ENCODE peak calls at places on chromosomes 5 and 9, in seven cellular contexts. One of them, this sample, is unnamed.

GRCh38 chr9:100597236-100597635 is 19.4 kb downstream of the CAVIN4 start:
- DNase-seq in mesenchymal stem cell: no peak
- DNase-seq in mesendoderm: no peak
- DNase-seq in H1: no peak
- DNase-seq in H9: no peak
- DNase-seq in neuronal stem cell: no peak
- DNase-seq in trophoblast cell: no peak
- DNase-seq in this sample: no peak

GRCh38 chr9:90141723-90142122 is 500.9 kb downstream of the DIRAS2 start:
- DNase-seq in mesenchymal stem cell: peak
- DNase-seq in mesendoderm: peak
- DNase-seq in H1: no peak
- DNase-seq in H9: no peak
- DNase-seq in neuronal stem cell: no peak
- DNase-seq in trophoblast cell: peak
- DNase-seq in this sample: peak

GRCh38 chr5:140109050-140109817 is 4.7 kb upstream of the PURA start:
- DNase-seq in mesenchymal stem cell: peak
- DNase-seq in mesendoderm: peak
- DNase-seq in H1: no peak
- DNase-seq in H9: no peak
- DNase-seq in neuronal stem cell: no peak
- DNase-seq in trophoblast cell: peak
- DNase-seq in this sample: peak

GRCh38 chr5:36531401-36531800 is 75.0 kb upstream of the SLC1A3 start:
- DNase-seq in mesenchymal stem cell: no peak
- DNase-seq in mesendoderm: no peak
- DNase-seq in H1: no peak
- DNase-seq in H9: no peak
- DNase-seq in neuronal stem cell: no peak
- DNase-seq in trophoblast cell: peak
- DNase-seq in this sample: no peak

GRCh38 chr9:133347515-133347984 is 381 bp downstream of the MED22 start:
- DNase-seq in mesenchymal stem cell: peak
- DNase-seq in mesendoderm: peak
- DNase-seq in H1: no peak
- DNase-seq in H9: no peak
- DNase-seq in neuronal stem cell: peak
- DNase-seq in trophoblast cell: peak
- DNase-seq in this sample: no peak

GRCh38 chr9:87873607-87874319 is 8.9 kb upstream of the SPATA31E1 start:
- DNase-seq in mesenchymal stem cell: peak
- DNase-seq in mesendoderm: no peak
- DNase-seq in H1: no peak
- DNase-seq in H9: peak
- DNase-seq in neuronal stem cell: no peak
- DNase-seq in trophoblast cell: no peak
- DNase-seq in this sample: peak

GRCh38 chr5:83370957-83371356 is 100.6 kb upstream of the VCAN start:
- DNase-seq in mesenchymal stem cell: no peak
- DNase-seq in mesendoderm: no peak
- DNase-seq in H1: no peak
- DNase-seq in H9: no peak
- DNase-seq in neuronal stem cell: peak
- DNase-seq in trophoblast cell: no peak
- DNase-seq in this sample: no peak

GRCh38 chr5:5229405-5229804 is 89.3 kb downstream of the ADAMTS16 start:
- DNase-seq in mesenchymal stem cell: no peak
- DNase-seq in mesendoderm: no peak
- DNase-seq in H1: no peak
- DNase-seq in H9: no peak
- DNase-seq in neuronal stem cell: no peak
- DNase-seq in trophoblast cell: no peak
- DNase-seq in this sample: no peak

GRCh38 chr9:127742435-127743088 is 7.5 kb upstream of the TOR2A start:
- DNase-seq in mesenchymal stem cell: peak
- DNase-seq in mesendoderm: peak
- DNase-seq in H1: peak
- DNase-seq in H9: peak
- DNase-seq in neuronal stem cell: peak
- DNase-seq in trophoblast cell: peak
- DNase-seq in this sample: peak

GRCh38 chr5:135222771-135223170 is 176.3 kb downstream of the MACROH2A1 start:
- DNase-seq in mesenchymal stem cell: no peak
- DNase-seq in mesendoderm: no peak
- DNase-seq in H1: no peak
- DNase-seq in H9: no peak
- DNase-seq in neuronal stem cell: no peak
- DNase-seq in trophoblast cell: no peak
- DNase-seq in this sample: no peak

GRCh38 chr9:27181381-27181780 is 72.4 kb downstream of the TEK start:
- DNase-seq in mesenchymal stem cell: no peak
- DNase-seq in mesendoderm: no peak
- DNase-seq in H1: no peak
- DNase-seq in H9: no peak
- DNase-seq in neuronal stem cell: no peak
- DNase-seq in trophoblast cell: peak
- DNase-seq in this sample: peak

GRCh38 chr5:135462304-135462703 is 10.2 kb upstream of the TIFAB start:
- DNase-seq in mesenchymal stem cell: peak
- DNase-seq in mesendoderm: peak
- DNase-seq in H1: peak
- DNase-seq in H9: peak
- DNase-seq in neuronal stem cell: peak
- DNase-seq in trophoblast cell: peak
- DNase-seq in this sample: peak

GRCh38 chr5:94045839-94046782 is 304.7 kb upstream of the POU5F2 start:
- DNase-seq in mesenchymal stem cell: no peak
- DNase-seq in mesendoderm: no peak
- DNase-seq in H1: no peak
- DNase-seq in H9: no peak
- DNase-seq in neuronal stem cell: no peak
- DNase-seq in trophoblast cell: no peak
- DNase-seq in this sample: no peak

GRCh38 chr5:94043311-94043710 is 301.9 kb upstream of the POU5F2 start:
- DNase-seq in mesenchymal stem cell: no peak
- DNase-seq in mesendoderm: no peak
- DNase-seq in H1: no peak
- DNase-seq in H9: no peak
- DNase-seq in neuronal stem cell: no peak
- DNase-seq in trophoblast cell: peak
- DNase-seq in this sample: no peak

GRCh38 chr5:94039101-94039500 is 297.7 kb upstream of the POU5F2 start:
- DNase-seq in mesenchymal stem cell: no peak
- DNase-seq in mesendoderm: peak
- DNase-seq in H1: no peak
- DNase-seq in H9: no peak
- DNase-seq in neuronal stem cell: no peak
- DNase-seq in trophoblast cell: peak
- DNase-seq in this sample: no peak

DNA sequence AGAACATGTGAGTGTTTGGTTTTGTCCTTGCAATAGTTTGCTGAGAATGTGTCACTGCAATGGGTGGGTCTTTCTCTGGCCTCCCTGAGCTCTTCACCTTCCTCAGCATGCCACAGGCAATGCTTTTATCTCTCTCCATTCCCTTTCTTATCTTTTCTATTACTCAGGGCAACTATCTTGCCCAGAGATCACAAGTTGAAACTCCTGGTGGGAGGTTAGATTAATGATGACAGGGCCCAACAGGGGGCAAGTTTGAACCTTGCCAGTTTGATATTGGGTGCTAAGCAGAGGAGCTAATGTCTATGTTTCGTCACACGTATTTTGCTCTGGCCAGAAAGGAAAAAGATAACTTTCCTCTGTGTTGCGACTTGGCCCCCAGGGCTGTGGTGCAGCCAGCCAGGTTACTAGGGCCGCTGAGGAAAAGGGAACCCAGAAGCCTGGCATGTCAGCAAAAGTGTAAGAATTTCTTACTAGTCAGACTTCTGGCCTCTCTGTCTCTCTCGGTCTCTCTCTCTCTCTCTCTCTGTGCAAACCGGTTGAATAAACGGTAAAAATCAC is 299.3 kb upstream of the POU5F2 start:
- DNase-seq in mesenchymal stem cell: no peak
- DNase-seq in mesendoderm: peak
- DNase-seq in H1: no peak
- DNase-seq in H9: no peak
- DNase-seq in neuronal stem cell: no peak
- DNase-seq in trophoblast cell: peak
- DNase-seq in this sample: no peak
- H2AK5ac ChIP-seq in mesenchymal stem cell: no peak
- H2AK5ac ChIP-seq in mesendoderm: no peak
- H2AK5ac ChIP-seq in H1: no peak
- H2AK5ac ChIP-seq in H9: no peak
- H2AK5ac ChIP-seq in neuronal stem cell: no peak
- H2AK5ac ChIP-seq in trophoblast cell: no peak
- H2AK5ac ChIP-seq in this sample: no peak

GRCh38 chr5:176559683-176560082 is 10.5 kb downstream of the CDHR2 start:
- DNase-seq in mesenchymal stem cell: no peak
- DNase-seq in mesendoderm: peak
- DNase-seq in H1: no peak
- DNase-seq in H9: no peak
- DNase-seq in neuronal stem cell: no peak
- DNase-seq in trophoblast cell: no peak
- DNase-seq in this sample: no peak
- H2AK5ac ChIP-seq in mesenchymal stem cell: no peak
- H2AK5ac ChIP-seq in mesendoderm: no peak
- H2AK5ac ChIP-seq in H1: no peak
- H2AK5ac ChIP-seq in H9: no peak
- H2AK5ac ChIP-seq in neuronal stem cell: no peak
- H2AK5ac ChIP-seq in trophoblast cell: no peak
- H2AK5ac ChIP-seq in this sample: no peak

GRCh38 chr9:113964740-113965095 is 88.6 kb downstream of the ZNF618 start:
- DNase-seq in mesenchymal stem cell: no peak
- DNase-seq in mesendoderm: no peak
- DNase-seq in H1: no peak
- DNase-seq in H9: no peak
- DNase-seq in neuronal stem cell: no peak
- DNase-seq in trophoblast cell: no peak
- DNase-seq in this sample: no peak

GRCh38 chr9:113963017-113963620 is 87.0 kb downstream of the ZNF618 start:
- DNase-seq in mesenchymal stem cell: peak
- DNase-seq in mesendoderm: peak
- DNase-seq in H1: peak
- DNase-seq in H9: peak
- DNase-seq in neuronal stem cell: peak
- DNase-seq in trophoblast cell: peak
- DNase-seq in this sample: peak

GRCh38 chr9:113962391-113962790 is 86.3 kb downstream of the ZNF618 start:
- DNase-seq in mesenchymal stem cell: no peak
- DNase-seq in mesendoderm: no peak
- DNase-seq in H1: no peak
- DNase-seq in H9: no peak
- DNase-seq in neuronal stem cell: no peak
- DNase-seq in trophoblast cell: no peak
- DNase-seq in this sample: no peak

GRCh38 chr9:113966394-113966793 is 90.3 kb downstream of the ZNF618 start:
- DNase-seq in mesenchymal stem cell: no peak
- DNase-seq in mesendoderm: no peak
- DNase-seq in H1: no peak
- DNase-seq in H9: no peak
- DNase-seq in neuronal stem cell: no peak
- DNase-seq in trophoblast cell: no peak
- DNase-seq in this sample: no peak

DNA sequence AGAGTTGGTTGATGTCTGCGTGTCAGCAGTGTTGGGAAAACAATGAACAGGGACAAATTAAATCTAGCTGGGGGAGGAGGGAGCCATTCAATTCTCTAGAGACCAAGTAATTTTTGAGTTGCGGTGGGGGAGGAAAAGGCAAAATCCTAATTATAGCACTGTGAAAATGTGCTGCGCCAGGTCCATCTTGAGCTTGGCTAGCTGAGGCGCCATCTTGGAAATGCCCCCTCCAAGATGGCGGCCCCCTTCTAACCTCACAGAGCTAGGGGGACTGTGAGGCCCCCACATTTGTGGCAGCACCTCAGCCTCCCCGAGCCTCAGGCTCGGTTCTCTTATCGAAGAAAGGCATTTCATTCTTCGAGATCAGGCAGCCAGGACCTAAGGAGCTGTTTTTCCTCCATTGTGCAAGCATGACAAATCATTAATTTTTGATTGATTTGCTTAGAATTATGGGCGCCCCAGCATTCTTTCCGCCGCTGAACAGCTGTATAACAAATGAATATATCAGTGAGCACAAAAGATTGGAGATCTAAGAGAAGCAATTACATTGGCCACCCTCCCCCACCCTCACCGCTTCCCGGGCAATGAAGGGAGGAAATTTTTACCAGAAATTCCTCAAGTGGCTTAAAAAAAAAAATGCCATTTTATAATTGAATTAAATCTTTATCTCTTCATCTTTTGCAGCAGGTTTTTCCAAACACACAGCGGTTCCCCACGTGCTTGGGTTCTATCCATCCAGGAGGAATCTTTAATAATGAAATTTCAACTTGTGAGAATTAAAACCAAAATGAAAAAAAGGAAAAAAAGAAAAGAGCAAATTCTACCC is 88.0 kb downstream of the ZNF618 start:
- DNase-seq in mesenchymal stem cell: no peak
- DNase-seq in mesendoderm: no peak
- DNase-seq in H1: no peak
- DNase-seq in H9: no peak
- DNase-seq in neuronal stem cell: no peak
- DNase-seq in trophoblast cell: no peak
- DNase-seq in this sample: no peak
- H2AK5ac ChIP-seq in mesenchymal stem cell: peak
- H2AK5ac ChIP-seq in mesendoderm: no peak
- H2AK5ac ChIP-seq in H1: no peak
- H2AK5ac ChIP-seq in H9: no peak
- H2AK5ac ChIP-seq in neuronal stem cell: peak
- H2AK5ac ChIP-seq in trophoblast cell: no peak
- H2AK5ac ChIP-seq in this sample: no peak

DNA sequence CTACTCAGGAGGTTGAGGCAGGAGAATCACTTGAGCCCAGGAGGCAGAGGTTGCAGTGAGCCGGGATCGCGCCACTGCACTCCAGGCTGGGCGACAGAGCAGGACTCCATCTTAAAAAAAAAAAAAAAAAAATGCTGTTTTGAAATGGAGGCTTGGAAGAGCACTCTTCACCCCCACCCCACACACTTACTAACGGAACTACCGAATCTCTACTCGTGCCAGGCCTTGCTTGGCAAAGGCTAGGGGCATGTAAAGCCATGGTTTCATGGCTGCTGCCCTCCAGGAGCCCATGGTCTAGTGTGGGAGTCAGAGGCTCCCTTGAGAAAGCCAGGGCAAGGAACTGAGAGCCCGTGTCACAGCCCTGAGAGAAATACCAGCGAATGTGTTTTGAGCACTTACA is 21.3 kb downstream of the PCDHGC5 start:
- DNase-seq in mesenchymal stem cell: no peak
- DNase-seq in mesendoderm: no peak
- DNase-seq in H1: no peak
- DNase-seq in H9: no peak
- DNase-seq in neuronal stem cell: no peak
- DNase-seq in trophoblast cell: no peak
- DNase-seq in this sample: no peak
- H2AK5ac ChIP-seq in mesenchymal stem cell: peak
- H2AK5ac ChIP-seq in mesendoderm: no peak
- H2AK5ac ChIP-seq in H1: no peak
- H2AK5ac ChIP-seq in H9: no peak
- H2AK5ac ChIP-seq in neuronal stem cell: peak
- H2AK5ac ChIP-seq in trophoblast cell: peak
- H2AK5ac ChIP-seq in this sample: peak